ENCODE peak calls at places on chromosomes 6 and 20, in ten cellular contexts. K is right cardiac atrium; X is naive thymus-derived CD4-positive, alpha-beta T cell; R is Kasumi-1; C is NCI-H510A; V is HS-27A; N is epithelial cell of prostate; E is AG04450; H is bronchial epithelial cell; F is GM20000. Y is an unnamed sample.

GRCh38 chr20:44911264-44911921 is 1.5 kb downstream of the PABPC1L start:
- DNase-seq in K (peak), X (peak), R (peak), C (peak), V (no peak), N (no peak), E (no peak), H (peak), F (peak), Y (no peak)

GRCh38 chr20:44050327-44050726 is 135.7 kb downstream of the TOX2 start:
- DNase-seq in K (no peak), X (no peak), R (no peak), C (no peak), V (no peak), N (no peak), E (no peak), H (no peak), F (no peak), Y (no peak)

GRCh38 chr6:10451828-10452509 is 37.1 kb upstream of the TFAP2A start:
- DNase-seq in K (no peak), X (no peak), R (no peak), C (no peak), V (peak), N (peak), E (peak), H (peak), F (no peak), Y (no peak)

GRCh38 chr6:112443666-112444065 is 96.5 kb downstream of the RFPL4B start:
- DNase-seq in K (peak), X (no peak), R (no peak), C (no peak), V (no peak), N (no peak), E (peak), H (no peak), F (no peak), Y (no peak)

GRCh38 chr6:170091000-170091638 is 199.8 kb downstream of the DLL1 start:
- DNase-seq in K (peak), X (no peak), R (no peak), C (no peak), V (no peak), N (no peak), E (no peak), H (no peak), F (no peak), Y (no peak)

GRCh38 chr6:99608886-99609482 is 2.4 kb downstream of the PRDM13 start:
- DNase-seq in K (no peak), X (no peak), R (no peak), C (no peak), V (no peak), N (no peak), E (no peak), H (no peak), F (no peak), Y (no peak)

GRCh38 chr20:47220161-47220582 is 136.3 kb downstream of the ZMYND8 start:
- DNase-seq in K (peak), X (peak), R (peak), C (no peak), V (peak), N (no peak), E (no peak), H (no peak), F (peak), Y (no peak)

GRCh38 chr6:6466967-6467761 is 121.4 kb upstream of the LY86 start:
- DNase-seq in K (no peak), X (no peak), R (no peak), C (no peak), V (no peak), N (peak), E (no peak), H (peak), F (no peak), Y (no peak)

GRCh38 chr6:38095054-38095453 is 275.5 kb downstream of the ZFAND3 start:
- DNase-seq in K (no peak), X (no peak), R (no peak), C (no peak), V (peak), N (no peak), E (peak), H (peak), F (no peak), Y (no peak)